ENCODE peak calls at places on chromosome 3, in ten cellular contexts. O is CD4-positive, CD25-positive, alpha-beta regulatory T cell; A is CD8-positive, alpha-beta memory T cell; S is heart right ventricle; Y is aorta; M is astrocyte; I is prostate gland; Z is IMR-90; R is colonic mucosa; U is fibroblast of lung. H is an unnamed sample.

GRCh38 chr3:107981471-107982111 is 109.2 kb downstream of the CD47 start:
- DNase-seq in I (peak; percentile 39), U (no peak), Z (no peak), A (no peak), Y (peak; percentile 55), S (peak; percentile 47), M (no peak), R (peak; percentile 45), O (no peak), H (no peak)

GRCh38 chr3:53227993-53228885 is 27.6 kb downstream of the TKT start:
- DNase-seq in S (no peak), R (no peak), I (no peak), M (no peak), Z (no peak), O (no peak), Y (no peak), A (no peak), U (no peak), H (no peak)

GRCh38 chr3:184514151-184514490 is 47.5 kb upstream of the EPHB3 start:
- DNase-seq in M (no peak), I (no peak), R (peak; percentile 12), U (no peak), O (no peak), Y (no peak), S (no peak), Z (no peak), A (no peak), H (no peak)

GRCh38 chr3:177229791-177230190 is 32.5 kb upstream of the TBL1XR1 start:
- DNase-seq in I (no peak), R (no peak), S (no peak), A (no peak), M (no peak), Y (no peak), Z (peak; percentile 11), O (no peak), U (no peak), H (no peak)

GRCh38 chr3:149450281-149450680 is 24.2 kb upstream of the TM4SF4 start:
- DNase-seq in S (no peak), I (no peak), O (no peak), M (no peak), Z (peak; percentile 38), A (no peak), Y (no peak), R (no peak), U (peak; percentile 44), H (no peak)

GRCh38 chr3:141796436-141797166 is 33.4 kb downstream of the GRK7 start:
- DNase-seq in U (peak; percentile 85), A (peak; percentile 33), M (peak; percentile 81), I (peak; percentile 6), O (peak; percentile 53), Z (no peak), R (peak; percentile 30), S (no peak), Y (peak; percentile 55), H (no peak)

GRCh38 chr3:56958879-56959607 is 101.4 kb upstream of the SPATA12 start:
- DNase-seq in M (no peak), U (no peak), Y (no peak), A (no peak), O (no peak), S (no peak), I (no peak), R (no peak), Z (no peak), H (no peak)

GRCh38 chr3:154972951-154973350 is 107.2 kb upstream of the MME start:
- DNase-seq in R (no peak), S (no peak), A (no peak), I (no peak), Y (no peak), Z (peak; percentile 34), U (peak; percentile 68), M (peak; percentile 69), O (no peak), H (no peak)

GRCh38 chr3:44106761-44107160 is 134.9 kb upstream of the TOPAZ1 start:
- DNase-seq in I (no peak), U (no peak), A (no peak), O (no peak), R (no peak), S (no peak), M (no peak), Y (no peak), Z (no peak), H (no peak)

GRCh38 chr3:24494616-24495333 is at the start of gene THRB:
- DNase-seq in Z (no peak), O (no peak), M (peak; percentile 26), R (peak; percentile 80), S (peak; percentile 79), U (peak; percentile 48), I (peak; percentile 69), Y (peak; percentile 89), A (no peak), H (peak; percentile 13)

GRCh38 chr3:55471522-55472280 is 15.4 kb downstream of the WNT5A start:
- DNase-seq in U (no peak), R (no peak), A (no peak), O (no peak), Y (no peak), I (no peak), Z (no peak), M (no peak), S (peak; percentile 72), H (no peak)

GRCh38 chr3:85007195-85008094 is 48.7 kb downstream of the CADM2 start:
- DNase-seq in Y (no peak), Z (no peak), R (no peak), I (no peak), M (no peak), U (no peak), S (no peak), A (no peak), O (no peak), H (no peak)

GRCh38 chr3:14252321-14253021 is 73.9 kb downstream of the LSM3 start:
- DNase-seq in Z (peak; percentile 14), M (peak; percentile 78), Y (no peak), A (no peak), O (no peak), R (no peak), S (no peak), U (peak; percentile 83), I (no peak), H (no peak)

GRCh38 chr3:13235079-13235478 is 161.8 kb upstream of the IQSEC1 start:
- DNase-seq in I (no peak), U (no peak), S (no peak), A (no peak), M (no peak), R (no peak), Y (no peak), O (no peak), Z (no peak), H (no peak)

GRCh38 chr3:62201438-62202035 is 171.8 kb downstream of the FEZF2 start:
- DNase-seq in Y (no peak), M (peak; percentile 7), U (peak; percentile 15), Z (peak; percentile 51), S (no peak), I (no peak), R (no peak), O (peak; percentile 2), A (no peak), H (no peak)

GRCh38 chr3:186427627-186428026 is 65.6 kb upstream of the DGKG start:
- DNase-seq in S (peak; percentile 48), Z (peak; percentile 12), U (peak; percentile 69), M (peak; percentile 63), O (no peak), R (no peak), A (no peak), Y (no peak), I (no peak), H (no peak)
- H3K27ac ChIP-seq in S (peak overlapping the region; percentile 32), Z (no peak overlapping the region), U (no peak overlapping the region), M (no peak overlapping the region), O (no peak overlapping the region), R (no peak overlapping the region), A (no peak overlapping the region), Y (no peak overlapping the region), I (no peak overlapping the region), H (no peak overlapping the region)

DNA sequence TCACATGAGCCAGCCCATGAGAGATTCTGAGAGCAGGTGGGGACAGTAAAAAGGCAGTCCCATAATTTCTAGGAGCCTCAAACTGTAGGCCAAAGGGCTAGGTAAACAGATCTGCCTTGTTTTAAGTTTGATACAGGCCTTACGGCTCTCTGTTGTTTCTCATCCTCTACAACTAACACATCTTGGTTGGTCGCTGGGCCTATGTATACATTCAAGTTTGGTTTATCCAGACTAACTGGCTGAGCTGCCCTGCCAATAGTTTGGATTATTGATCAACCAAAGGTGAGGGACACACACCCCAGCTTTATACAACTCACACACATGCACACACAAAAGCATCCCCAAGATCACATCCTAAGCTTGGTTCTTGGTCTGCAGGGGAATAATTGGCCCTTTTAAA is 3.0 kb downstream of the SIAH2 start:
- DNase-seq in I (no peak), M (no peak), Y (no peak), S (no peak), Z (no peak), A (no peak), O (no peak), U (no peak), R (no peak), H (no peak)
- H3K4me3 ChIP-seq in I (peak overlapping the region; percentile 74), M (peak overlapping the region; percentile 86), Y (peak overlapping the region; percentile 78), S (peak overlapping the region; percentile 69), Z (peak overlapping the region; percentile 27), A (peak overlapping the region; percentile 83), O (peak overlapping the region; percentile 90), U (peak overlapping the region; percentile 97), R (peak overlapping the region; percentile 72), H (peak overlapping the region; percentile 66)

GRCh38 chr3:168865022-168865551 is 769.4 kb upstream of the GOLIM4 start:
- DNase-seq in S (no peak), R (peak; percentile 41), O (no peak), U (no peak), Y (no peak), I (no peak), M (no peak), A (no peak), Z (peak; percentile 48), H (no peak)
- H3K27ac ChIP-seq in S (no peak overlapping the region), R (no peak overlapping the region), O (no peak overlapping the region), U (no peak overlapping the region), Y (no peak overlapping the region), I (no peak overlapping the region), M (no peak overlapping the region), A (no peak overlapping the region), Z (no peak overlapping the region), H (no peak overlapping the region)

DNA sequence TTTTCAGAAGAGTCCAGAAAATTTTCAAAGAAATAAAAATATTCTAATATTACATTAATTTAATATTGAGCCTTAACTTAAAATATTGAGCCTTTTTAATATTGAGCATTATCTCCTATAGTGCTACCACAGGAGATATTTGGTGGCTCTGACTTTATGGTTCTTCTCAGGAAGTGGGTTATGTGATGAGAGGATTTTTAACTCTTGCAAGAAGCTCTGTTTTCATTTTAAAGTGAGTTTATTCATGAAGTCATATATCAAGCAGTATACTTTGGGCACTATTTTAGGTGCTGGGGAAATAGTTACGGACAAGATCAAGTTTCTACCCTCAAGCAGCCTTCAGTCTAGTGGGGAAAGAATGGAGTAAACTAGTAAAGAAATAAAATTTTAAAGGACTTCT is 13.4 kb upstream of the MBNL1 start:
- DNase-seq in I (no peak), M (no peak), Y (no peak), S (no peak), Z (no peak), A (no peak), U (no peak), O (no peak), R (no peak), H (no peak)
- H3K4me3 ChIP-seq in I (no peak overlapping the region), M (no peak overlapping the region), Y (no peak overlapping the region), S (no peak overlapping the region), Z (no peak overlapping the region), A (peak overlapping the region; percentile 37), U (no peak overlapping the region), O (peak overlapping the region; percentile 72), R (no peak overlapping the region), H (no peak overlapping the region)

H was measured in dorsolateral prefrontal cortex.